ENCODE peak calls at places on chromosomes 3 and 15, in seven cellular contexts. P, O, E, J, K, D and Q are unnamed samples.

GRCh38 chr3:52402101-52402521 is 42.8 kb downstream of the SEMA3G start:
- DNase-seq in P (no peak), O (no peak), E (no peak), J (no peak), K (no peak), D (no peak), Q (no peak)

GRCh38 chr3:45275006-45275704 is 49.1 kb upstream of the TMEM158 start:
- DNase-seq in P (no peak), O (no peak), E (no peak), J (no peak), K (no peak), D (no peak), Q (no peak)

GRCh38 chr15:77282333-77282732 is 137.6 kb downstream of the PEAK1 start:
- DNase-seq in P (peak), O (peak), E (no peak), J (no peak), K (no peak), D (no peak), Q (no peak)

GRCh38 chr15:60004019-60004845 is at the start of gene FOXB1:
- DNase-seq in P (no peak), O (no peak), E (no peak), J (no peak), K (no peak), D (peak), Q (no peak)

GRCh38 chr3:138408751-138409161 is 25.7 kb upstream of the ESYT3 start:
- DNase-seq in P (no peak), O (no peak), E (no peak), J (no peak), K (no peak), D (no peak), Q (no peak)

GRCh38 chr15:56678562-56678961 is 54.7 kb downstream of the ZNF280D start:
- DNase-seq in P (no peak), O (no peak), E (no peak), J (no peak), K (no peak), D (no peak), Q (no peak)

GRCh38 chr15:29568840-29569532 is 253.3 kb downstream of the TJP1 start:
- DNase-seq in P (no peak), O (peak), E (no peak), J (peak), K (no peak), D (no peak), Q (peak)

GRCh38 chr3:194205675-194206133 is 69.8 kb downstream of the HES1 start:
- DNase-seq in P (peak), O (no peak), E (no peak), J (no peak), K (peak), D (peak), Q (peak)

GRCh38 chr15:68218847-68219798 is 10.4 kb downstream of the CLN6 start:
- DNase-seq in P (no peak), O (no peak), E (no peak), J (no peak), K (no peak), D (peak), Q (no peak)

GRCh38 chr3:39126532-39127071 is 19.1 kb downstream of the TTC21A start:
- DNase-seq in P (peak), O (peak), E (no peak), J (no peak), K (peak), D (no peak), Q (peak)

GRCh38 chr3:57756022-57756527 is at the start of gene SLMAP:
- DNase-seq in P (peak), O (peak), E (peak), J (peak), K (peak), D (peak), Q (peak)

DNA sequence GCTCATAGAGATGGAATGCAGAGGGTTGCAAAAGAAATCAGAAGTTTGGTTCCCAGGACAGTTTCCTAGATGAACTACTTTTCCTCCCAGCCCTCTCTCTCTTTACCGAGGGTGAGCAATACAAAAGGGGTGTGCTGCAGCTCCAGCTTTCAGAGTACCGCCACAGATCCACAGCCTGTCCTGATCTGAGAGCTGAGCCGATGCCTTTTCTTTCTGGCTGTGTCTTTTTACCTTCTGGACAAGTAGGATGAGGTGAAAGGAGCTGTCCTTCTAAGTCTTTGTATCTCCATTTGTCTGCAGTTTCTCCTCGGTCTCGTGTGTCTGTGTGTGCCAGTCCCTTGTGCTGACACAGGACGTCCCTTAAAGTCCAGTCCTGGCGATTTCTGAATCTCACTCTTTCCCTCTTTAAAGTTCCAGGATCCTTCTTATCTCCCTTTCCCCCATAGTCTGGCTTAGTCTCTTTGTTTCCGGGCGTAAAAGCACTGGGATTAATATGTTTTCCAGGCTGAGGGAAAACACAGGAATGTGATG is 545 bp downstream of the CCDC80 start:
- DNase-seq in P (peak), O (no peak), E (no peak), J (peak), K (no peak), D (no peak), Q (no peak)
- H3K4me3 ChIP-seq in P (no peak), O (no peak), E (no peak), J (peak), K (no peak), D (no peak), Q (no peak)

GRCh38 chr15:49458145-49458544 is 35.1 kb downstream of the FGF7 start:
- DNase-seq in P (no peak), O (no peak), E (no peak), J (no peak), K (no peak), D (no peak), Q (no peak)
- TF ChIP-seq MAX in P (no peak), O (no peak), E (no peak), J (no peak), K (no peak), D (no peak), Q (no peak)

GRCh38 chr3:80696280-80696679 is 928.5 kb upstream of the ROBO1 start:
- DNase-seq in P (peak), O (peak), E (no peak), J (no peak), K (no peak), D (no peak), Q (no peak)
- TF ChIP-seq POLR2A in P (no peak), O (no peak), E (no peak), J (no peak), K (no peak), D (no peak), Q (no peak)

GRCh38 chr3:112718967-112719366 is 78.0 kb upstream of the CCDC80 start:
- DNase-seq in P (no peak), O (no peak), E (no peak), J (no peak), K (no peak), D (no peak), Q (no peak)
- H3K4me3 ChIP-seq in P (no peak), O (no peak), E (no peak), J (no peak), K (no peak), D (no peak), Q (no peak)

GRCh38 chr3:9192238-9192637 is 57.2 kb downstream of the SRGAP3 start:
- DNase-seq in P (no peak), O (peak), E (no peak), J (no peak), K (no peak), D (no peak), Q (no peak)
- TF ChIP-seq MAX in P (no peak), O (no peak), E (no peak), J (no peak), K (no peak), D (no peak), Q (no peak)